ENCODE peak calls at places on chromosomes 3 and 15, in seven cellular contexts. R is stomach, N is pancreas, X is keratinocyte, F is MM.1S, Y is kidney, Z is sigmoid colon. S is an unnamed sample. For H3K4me1 and H3K9me3, the result is how much of the 10 kb centered on the place peaks cover.

GRCh38 chr3:24222165-24222805 is 272.4 kb downstream of the THRB start:
- DNase-seq in Y (no peak), N (no peak), F (no peak), X (peak), R (no peak), Z (no peak), S (no peak)

GRCh38 chr3:122918576-122919290 is 108.8 kb downstream of the SEMA5B start:
- DNase-seq in X (no peak), F (no peak), Y (no peak), Z (no peak), R (no peak), N (no peak), S (no peak)

GRCh38 chr3:33074217-33075067 is 22.5 kb downstream of the GLB1 start:
- DNase-seq in Z (no peak), F (peak), R (peak), N (peak), X (no peak), Y (no peak), S (peak)

GRCh38 chr15:40845036-40845435 is 1.2 kb downstream of the SPINT1 start:
- DNase-seq in Z (no peak), R (no peak), F (no peak), N (no peak), X (no peak), Y (no peak), S (no peak)

GRCh38 chr3:184549793-184550585 is 11.6 kb upstream of the EPHB3 start:
- DNase-seq in F (no peak), X (no peak), Y (no peak), Z (no peak), R (peak), N (no peak), S (peak)

GRCh38 chr3:188365978-188366698 is 212.2 kb downstream of the LPP start:
- DNase-seq in X (no peak), N (no peak), R (no peak), F (no peak), Z (no peak), Y (no peak), S (no peak)

GRCh38 chr3:56990295-56991015 is 70.0 kb upstream of the SPATA12 start:
- DNase-seq in Z (no peak), X (no peak), Y (no peak), F (no peak), R (no peak), N (no peak), S (no peak)

GRCh38 chr15:56886878-56887781 is 31.3 kb upstream of the TCF12 start:
- DNase-seq in N (peak), F (peak), Y (peak), X (no peak), Z (peak), R (peak), S (peak)

GRCh38 chr3:168049366-168049974 is 46.3 kb downstream of the GOLIM4 start:
- DNase-seq in Y (no peak), Z (no peak), R (no peak), N (no peak), F (no peak), X (no peak), S (no peak)

GRCh38 chr15:74127954-74128784 is 2.2 kb upstream of the ISLR2 start:
- DNase-seq in Y (no peak), R (no peak), N (no peak), X (no peak), F (no peak), Z (no peak), S (peak)

GRCh38 chr3:55309336-55309735 is 177.8 kb downstream of the WNT5A start:
- DNase-seq in X (no peak), Y (no peak), N (no peak), Z (no peak), R (no peak), F (no peak), S (no peak)

GRCh38 chr15:73601449-73602425 is 31.5 kb downstream of the NPTN start:
- DNase-seq in Z (peak), X (no peak), Y (no peak), R (no peak), N (peak), F (no peak), S (peak)

GRCh38 chr3:79113821-79114220 is 654.0 kb downstream of the ROBO1 start:
- DNase-seq in Z (no peak), F (no peak), X (peak), R (no peak), N (no peak), Y (no peak), S (no peak)

GRCh38 chr3:156705761-156706631 is 31.6 kb downstream of the TIPARP start:
- DNase-seq in N (peak), Y (no peak), X (no peak), Z (no peak), F (no peak), R (no peak), S (no peak)

GRCh38 chr3:157754415-157754814 is 251.2 kb upstream of the VEPH1 start:
- DNase-seq in F (no peak), R (no peak), N (no peak), X (no peak), Z (no peak), Y (no peak), S (no peak)

DNA sequence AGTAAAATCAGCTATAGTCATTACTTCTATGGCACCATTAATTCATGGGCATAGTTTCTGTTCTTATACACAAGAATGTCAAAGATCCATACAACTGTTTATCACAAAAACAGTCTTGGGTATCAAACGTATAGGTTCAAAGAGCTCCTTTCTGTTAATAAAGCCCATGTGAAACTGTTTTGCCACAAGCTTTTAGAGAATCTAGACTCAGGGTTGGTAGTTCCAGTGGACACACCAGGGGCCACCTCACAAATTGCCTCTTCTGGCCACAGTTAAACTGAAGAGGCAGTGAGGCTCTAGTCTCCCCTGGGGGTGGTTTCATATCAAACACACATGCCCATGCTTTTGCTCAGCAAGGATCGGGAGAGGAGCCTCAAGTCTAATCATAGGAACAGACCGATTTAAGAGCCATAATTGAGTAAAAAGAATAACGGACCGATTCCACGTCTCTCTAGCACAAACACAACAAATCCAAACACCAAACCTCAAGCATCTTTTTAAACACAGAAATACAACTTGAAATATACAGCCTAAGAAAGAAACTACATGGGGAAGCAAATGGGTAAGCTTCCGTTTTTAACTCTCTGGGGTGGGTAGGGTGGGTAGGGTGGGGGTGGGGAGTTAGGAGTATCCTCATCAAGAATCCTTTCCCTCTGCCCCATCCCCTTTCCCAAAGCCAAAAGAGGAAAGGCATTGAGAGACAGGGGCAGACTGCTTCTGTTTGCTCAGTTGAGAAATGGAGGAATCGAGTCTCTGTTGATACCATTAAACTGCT is 443.3 kb downstream of the MAGI1 start:
- DNase-seq in N (no peak), Z (no peak), F (no peak), R (no peak), X (no peak), Y (no peak), S (no peak)
- H3K27ac ChIP-seq in N (no peak), Z (no peak), F (no peak), R (no peak), X (no peak), Y (no peak), S (no peak)

DNA sequence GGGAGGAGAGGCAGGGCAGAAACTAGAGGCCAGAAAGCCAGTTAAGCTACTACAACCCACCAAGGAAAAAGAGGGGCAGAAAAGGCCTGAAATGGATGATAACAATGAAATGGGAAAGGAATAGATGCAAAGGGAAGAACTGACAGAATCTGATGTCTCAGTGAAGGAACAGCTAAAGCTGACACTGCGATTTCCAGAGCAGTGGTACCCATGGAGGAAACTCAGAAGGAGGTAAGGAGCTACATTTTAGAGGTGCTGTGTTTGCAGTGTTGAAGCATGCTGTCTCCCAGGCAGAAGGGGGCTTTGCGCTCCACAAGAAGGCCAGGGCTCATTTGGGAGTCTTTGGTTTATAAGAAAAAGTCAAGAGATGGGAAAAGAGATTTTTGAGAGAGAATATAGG is 38.0 kb downstream of the ZBTB38 start:
- DNase-seq in F (peak), Y (no peak), N (no peak), X (no peak), R (no peak), Z (no peak), S (no peak)
- H3K4me1 ChIP-seq in F (half or more), Y (under half), N (under half), X (half or more), R (under half), Z (half or more), S (half or more)

GRCh38 chr3:127254001-127254400 is 33.8 kb downstream of the PRR20G start:
- DNase-seq in R (no peak), F (no peak), Z (no peak), Y (no peak), X (no peak), N (no peak), S (no peak)

GRCh38 chr3:127250032-127250431 is 37.8 kb downstream of the PRR20G start:
- DNase-seq in R (no peak), X (no peak), F (no peak), Y (no peak), Z (no peak), N (no peak), S (no peak)

GRCh38 chr3:127253491-127253890 is 34.4 kb downstream of the PRR20G start:
- DNase-seq in Z (no peak), N (no peak), R (no peak), F (no peak), Y (no peak), X (no peak), S (no peak)

GRCh38 chr3:127254730-127255129 is 33.1 kb downstream of the PRR20G start:
- DNase-seq in R (no peak), X (peak), F (peak), N (no peak), Y (no peak), Z (no peak), S (no peak)

GRCh38 chr3:127252446-127252845 is 35.4 kb downstream of the PRR20G start:
- DNase-seq in X (no peak), R (no peak), Y (no peak), Z (no peak), N (no peak), F (no peak), S (no peak)
- H3K9me3 ChIP-seq in X (under half), R (under half), Y (under half), Z (under half), N (under half), F (under half), S (under half)

GRCh38 chr3:127490271-127491023 is 100.1 kb downstream of the TPRA1 start:
- DNase-seq in R (no peak), Y (no peak), F (no peak), X (no peak), N (no peak), Z (peak), S (peak)

GRCh38 chr3:127491909-127492308 is 98.6 kb downstream of the TPRA1 start:
- DNase-seq in N (no peak), X (no peak), R (no peak), Z (no peak), Y (no peak), F (no peak), S (no peak)

GRCh38 chr3:127489357-127489756 is 101.2 kb downstream of the TPRA1 start:
- DNase-seq in N (no peak), R (no peak), Z (no peak), Y (no peak), F (no peak), X (no peak), S (peak)

GRCh38 chr3:127492426-127492825 is 98.1 kb downstream of the TPRA1 start:
- DNase-seq in X (no peak), Z (no peak), R (no peak), F (no peak), N (no peak), Y (no peak), S (no peak)

GRCh38 chr3:127491323-127491722 is 99.2 kb downstream of the TPRA1 start:
- DNase-seq in Y (no peak), R (no peak), Z (peak), X (no peak), N (no peak), F (no peak), S (no peak)
- H3K27ac ChIP-seq in Y (no peak), R (no peak), Z (no peak), X (no peak), N (no peak), F (no peak), S (no peak)

GRCh38 chr15:92118936-92119325 is 265.4 kb downstream of the SLCO3A1 start:
- DNase-seq in F (no peak), R (no peak), Y (no peak), N (no peak), Z (no peak), X (no peak), S (no peak)

GRCh38 chr15:92118162-92118935 is 264.8 kb downstream of the SLCO3A1 start:
- DNase-seq in X (no peak), Z (peak), N (no peak), F (no peak), R (no peak), Y (no peak), S (no peak)

GRCh38 chr15:92115834-92116233 is 262.3 kb downstream of the SLCO3A1 start:
- DNase-seq in X (no peak), F (peak), R (no peak), Y (no peak), Z (no peak), N (no peak), S (no peak)

GRCh38 chr15:92116320-92116719 is 262.8 kb downstream of the SLCO3A1 start:
- DNase-seq in Z (no peak), N (no peak), F (no peak), Y (no peak), X (no peak), R (no peak), S (no peak)

DNA sequence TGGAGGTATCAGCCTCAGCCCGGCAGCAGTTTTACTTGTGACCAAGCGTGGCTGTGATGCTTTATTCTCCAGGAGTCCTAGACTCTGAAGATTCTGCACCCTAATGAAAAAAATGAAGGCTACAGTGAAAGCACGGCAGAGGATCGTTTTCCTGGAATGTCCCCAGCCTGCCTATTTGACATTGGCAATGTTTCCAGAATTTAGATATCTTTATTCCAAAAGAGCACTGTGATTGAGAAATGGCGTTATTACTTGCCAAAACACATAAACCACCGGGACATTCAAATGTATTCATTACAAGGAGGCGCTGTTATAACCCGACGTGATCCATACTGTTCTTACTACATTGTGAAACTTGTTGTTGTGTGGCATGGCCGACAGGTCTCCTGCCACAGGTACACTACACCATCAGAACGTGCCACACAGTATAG is 263.8 kb downstream of the SLCO3A1 start:
- DNase-seq in Z (no peak), R (peak), Y (no peak), F (no peak), X (no peak), N (no peak), S (no peak)
- H3K4me1 ChIP-seq in Z (under half), R (under half), Y (under half), F (under half), X (under half), N (under half), S (under half)

S was measured in left lung.